ENCODE peak calls at places on chromosomes 3 and 15, in seven cellular contexts. K is A172; C is activated CD4-positive, CD25-positive, alpha-beta regulatory T cell; N is activated T-cell treated with anti-CD3 and anti-CD28 coated beads for 1 hour; R is endothelial cell; P is B cell; U is effector CD4-positive, alpha-beta T cell. W is an unnamed sample.
A peak's percentile ranks its signal among the peaks of the same experiment; 100 is the strongest.

GRCh38 chr15:85974348-85974705 is 105.3 kb upstream of the AGBL1 start:
- DNase-seq in K (peak; percentile 11), R (no peak), U (no peak), N (no peak), C (no peak), P (no peak), W (no peak)

GRCh38 chr15:101387591-101387990 is 92.5 kb upstream of the SNRPA1 start:
- DNase-seq in P (no peak), R (no peak), K (no peak), C (no peak), N (no peak), U (no peak), W (no peak)

GRCh38 chr15:48981941-48982340 is 18.2 kb upstream of the SHC4 start:
- DNase-seq in R (no peak), N (no peak), U (no peak), K (no peak), P (no peak), C (no peak), W (no peak)

GRCh38 chr15:55289573-55290360 is at the start of gene RAB27A:
- DNase-seq in R (peak; percentile 79), N (peak; percentile 58), P (peak; percentile 89), U (peak; percentile 67), K (peak; percentile 42), C (peak; percentile 46), W (peak; percentile 66)

GRCh38 chr3:79249701-79250100 is 518.1 kb downstream of the ROBO1 start:
- DNase-seq in U (no peak), R (no peak), N (no peak), C (no peak), K (no peak), P (no peak), W (no peak)

GRCh38 chr3:2477635-2478034 is 379.0 kb downstream of the CNTN4 start:
- DNase-seq in P (no peak), R (no peak), U (no peak), C (no peak), N (no peak), K (no peak), W (no peak)

GRCh38 chr3:55485208-55485791 is 1.8 kb downstream of the WNT5A start:
- DNase-seq in P (no peak), R (peak; percentile 90), N (no peak), K (peak; percentile 72), C (no peak), U (no peak), W (no peak)

GRCh38 chr3:129614927-129615363 is 8.5 kb upstream of the PLXND1 start:
- DNase-seq in U (no peak), P (no peak), N (no peak), R (no peak), C (no peak), K (peak; percentile 61), W (no peak)

GRCh38 chr3:50345586-50345985 is at the start of gene ZMYND10:
- DNase-seq in P (peak; percentile 95), R (peak; percentile 59), K (no peak), C (peak; percentile 61), U (peak; percentile 65), N (peak; percentile 73), W (peak; percentile 58)

GRCh38 chr3:12198301-12198700 is 39.6 kb upstream of the TIMP4 start:
- DNase-seq in C (no peak), K (peak; percentile 36), U (no peak), R (no peak), P (no peak), N (no peak), W (no peak)

GRCh38 chr3:124845406-124845805 is 41.8 kb downstream of the ITGB5 start:
- DNase-seq in U (no peak), K (peak; percentile 94), P (no peak), N (no peak), C (no peak), R (no peak), W (no peak)

GRCh38 chr15:29451201-29451781 is 181.7 kb upstream of the NSMCE3 start:
- DNase-seq in R (peak; percentile 45), N (no peak), K (no peak), C (no peak), P (no peak), U (no peak), W (no peak)

GRCh38 chr15:101049856-101050646 is 130.9 kb downstream of the LRRK1 start:
- DNase-seq in K (no peak), N (no peak), P (peak; percentile 17), U (no peak), C (no peak), R (no peak), W (no peak)

GRCh38 chr15:79172801-79173460 is 82.4 kb upstream of the RASGRF1 start:
- DNase-seq in K (no peak), P (no peak), C (no peak), R (no peak), N (no peak), U (no peak), W (no peak)

GRCh38 chr3:194030372-194030771 is 105.6 kb upstream of the HES1 start:
- DNase-seq in C (no peak), N (no peak), R (no peak), K (no peak), U (no peak), P (no peak), W (no peak)

GRCh38 chr3:6807967-6808588 is 52.8 kb upstream of the GRM7 start:
- DNase-seq in N (no peak), R (no peak), U (no peak), K (no peak), P (no peak), C (no peak), W (no peak)

W was measured in T-helper 22 cell.